ENCODE peak calls at places on chromosome 1, in six cellular contexts. I is BE2C, B is SJSA1, Z is sigmoid colon, D is neuronal stem cell, L is MM.1S. R is an unnamed sample.

GRCh38 chr1:110285316-110285715 is 53.9 kb upstream of the RBM15 start:
- DNase-seq in I (no peak), B (no peak), Z (no peak), D (no peak), L (no peak), R (no peak)

GRCh38 chr1:54409156-54410142 is 3.3 kb upstream of the SSBP3 start:
- DNase-seq in I (no peak), B (no peak), Z (no peak), D (no peak), L (peak; percentile 81), R (no peak)

GRCh38 chr1:211541715-211542477 is 37.1 kb downstream of the SLC30A1 start:
- DNase-seq in I (no peak), B (no peak), Z (no peak), D (no peak), L (no peak), R (no peak)

GRCh38 chr1:180560200-180560867 is 1.6 kb downstream of the OVAAL start:
- DNase-seq in I (no peak), B (no peak), Z (no peak), D (no peak), L (no peak), R (no peak)

GRCh38 chr1:97911266-97912215 is 9.3 kb downstream of the DPYD start:
- DNase-seq in I (no peak), B (no peak), Z (no peak), D (no peak), L (no peak), R (no peak)

GRCh38 chr1:203480525-203481084 is 5.0 kb downstream of the PRELP start:
- DNase-seq in I (peak; percentile 84), B (peak; percentile 68), Z (peak; percentile 94), D (no peak), L (peak; percentile 89), R (peak; percentile 56)

GRCh38 chr1:94582578-94582977 is 41.0 kb upstream of the F3 start:
- DNase-seq in I (no peak), B (no peak), Z (no peak), D (no peak), L (no peak), R (no peak)

GRCh38 chr1:47756411-47756810 is 240.8 kb downstream of the TRABD2B start:
- DNase-seq in I (no peak), B (no peak), Z (no peak), D (no peak), L (no peak), R (no peak)

GRCh38 chr1:207103892-207104373 is at the start of gene C4BPA:
- DNase-seq in I (no peak), B (no peak), Z (no peak), D (no peak), L (no peak), R (no peak)

DNA sequence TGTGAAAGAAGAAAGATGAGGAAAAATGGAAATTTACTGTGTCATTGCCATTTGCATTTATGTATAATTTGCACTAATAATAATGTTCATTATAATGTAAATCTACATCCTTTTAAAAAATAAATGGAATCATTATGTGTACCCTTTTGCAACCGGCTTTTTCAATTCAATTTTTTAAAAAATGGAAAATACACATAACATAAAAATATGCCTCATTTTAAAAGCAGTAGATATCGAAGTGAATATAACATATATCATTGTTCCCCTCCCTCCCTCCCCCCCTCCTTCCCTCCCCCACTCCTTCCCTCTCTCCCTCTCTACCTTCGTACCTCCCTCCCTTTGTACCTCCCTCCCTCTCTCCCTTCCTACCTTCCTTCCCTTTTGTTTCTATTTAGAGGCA is 33.0 kb downstream of the UBE4B start:
- DNase-seq in I (no peak), B (no peak), Z (no peak), D (no peak), L (no peak), R (no peak)
- H3K4me1 ChIP-seq in I (no peaks in the 10 kb centered on the region), B (peaks cover 53% of the 10 kb centered on the region), Z (no peaks in the 10 kb centered on the region), D (peaks cover 11% of the 10 kb centered on the region), L (no peaks in the 10 kb centered on the region), R (peaks cover 39% of the 10 kb centered on the region)

GRCh38 chr1:209104646-209105045 is 478.9 kb upstream of the CAMK1G start:
- DNase-seq in I (no peak), B (no peak), Z (no peak), D (no peak), L (peak; percentile 30), R (no peak)
- H3K4me1 ChIP-seq in I (peaks cover 27% of the 10 kb centered on the region), B (peaks cover 9% of the 10 kb centered on the region), Z (no peaks in the 10 kb centered on the region), D (no peaks in the 10 kb centered on the region), L (peaks cover 75% of the 10 kb centered on the region), R (no peaks in the 10 kb centered on the region)

DNA sequence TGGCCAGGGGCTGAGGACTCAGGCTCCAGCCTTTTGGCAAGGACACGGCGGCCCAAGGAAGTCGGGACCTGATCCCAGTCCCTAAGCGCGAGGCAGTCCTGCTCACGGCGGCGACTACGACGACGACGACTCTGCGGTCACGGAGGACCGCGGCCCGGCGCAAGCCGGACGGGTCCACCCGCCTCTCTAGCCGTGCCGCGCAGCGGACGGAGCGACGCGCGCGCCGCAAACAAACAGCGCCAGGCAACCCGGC is 381 bp downstream of the WNT9A start:
- DNase-seq in I (no peak), B (no peak), Z (peak; percentile 71), D (no peak), L (no peak), R (no peak)
- H3K4me1 ChIP-seq in I (no peaks in the 10 kb centered on the region), B (peaks cover 48% of the 10 kb centered on the region), Z (peaks cover 7% of the 10 kb centered on the region), D (peaks cover 16% of the 10 kb centered on the region), L (peaks cover 5% of the 10 kb centered on the region), R (no peaks in the 10 kb centered on the region)

GRCh38 chr1:13792429-13792828 is 92.4 kb downstream of the PRDM2 start:
- DNase-seq in I (no peak), B (no peak), Z (no peak), D (no peak), L (no peak), R (no peak)

GRCh38 chr1:13794231-13795187 is 94.5 kb downstream of the PRDM2 start:
- DNase-seq in I (no peak), B (no peak), Z (no peak), D (no peak), L (no peak), R (no peak)

GRCh38 chr1:13797397-13797796 is 97.4 kb downstream of the PRDM2 start:
- DNase-seq in I (no peak), B (no peak), Z (no peak), D (no peak), L (no peak), R (no peak)

GRCh38 chr1:13790290-13791035 is 90.5 kb downstream of the PRDM2 start:
- DNase-seq in I (no peak), B (no peak), Z (no peak), D (no peak), L (no peak), R (no peak)

DNA sequence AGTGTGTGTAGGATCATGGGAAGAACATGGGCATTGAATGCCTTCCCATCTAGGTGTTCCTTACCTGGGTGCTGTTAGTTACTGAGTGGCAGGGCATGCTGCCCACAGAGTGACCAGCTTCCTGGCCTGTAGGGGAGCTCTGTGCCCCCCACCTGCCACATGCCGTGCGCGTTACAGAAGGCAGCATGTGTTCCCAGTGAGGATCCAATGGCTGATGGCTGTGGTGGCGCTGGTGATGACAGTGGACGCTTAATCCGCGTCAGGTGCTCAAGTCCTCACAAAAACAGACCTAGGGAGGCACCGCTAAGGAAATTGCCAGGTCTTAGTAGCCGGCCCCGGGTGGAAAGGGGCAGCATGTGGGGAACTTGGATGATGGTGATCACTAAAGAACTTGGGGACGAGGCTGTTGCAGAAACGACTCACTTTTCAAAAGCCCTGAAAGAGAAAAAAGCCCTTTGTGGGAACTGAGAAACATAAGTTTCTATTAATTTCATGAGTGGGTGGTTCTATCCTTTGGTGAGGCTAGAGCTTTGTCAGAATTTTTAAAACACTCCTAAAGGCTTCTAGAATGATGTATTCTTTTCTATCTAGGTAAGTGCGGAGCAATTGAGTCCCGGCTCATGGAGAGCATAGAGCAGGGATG is 93.2 kb downstream of the PRDM2 start:
- DNase-seq in I (no peak), B (no peak), Z (no peak), D (no peak), L (no peak), R (no peak)
- H3K4me1 ChIP-seq in I (no peaks in the 10 kb centered on the region), B (peaks cover 3% of the 10 kb centered on the region), Z (no peaks in the 10 kb centered on the region), D (no peaks in the 10 kb centered on the region), L (no peaks in the 10 kb centered on the region), R (no peaks in the 10 kb centered on the region)

GRCh38 chr1:223712856-223713494 is 636 bp downstream of the CAPN2 start:
- DNase-seq in I (no peak), B (no peak), Z (peak; percentile 74), D (no peak), L (no peak), R (no peak)
- H3K4me1 ChIP-seq in I (no peaks in the 10 kb centered on the region), B (peaks cover 70% of the 10 kb centered on the region), Z (no peaks in the 10 kb centered on the region), D (peaks cover 8% of the 10 kb centered on the region), L (peaks cover 56% of the 10 kb centered on the region), R (peaks cover 36% of the 10 kb centered on the region)

DNA sequence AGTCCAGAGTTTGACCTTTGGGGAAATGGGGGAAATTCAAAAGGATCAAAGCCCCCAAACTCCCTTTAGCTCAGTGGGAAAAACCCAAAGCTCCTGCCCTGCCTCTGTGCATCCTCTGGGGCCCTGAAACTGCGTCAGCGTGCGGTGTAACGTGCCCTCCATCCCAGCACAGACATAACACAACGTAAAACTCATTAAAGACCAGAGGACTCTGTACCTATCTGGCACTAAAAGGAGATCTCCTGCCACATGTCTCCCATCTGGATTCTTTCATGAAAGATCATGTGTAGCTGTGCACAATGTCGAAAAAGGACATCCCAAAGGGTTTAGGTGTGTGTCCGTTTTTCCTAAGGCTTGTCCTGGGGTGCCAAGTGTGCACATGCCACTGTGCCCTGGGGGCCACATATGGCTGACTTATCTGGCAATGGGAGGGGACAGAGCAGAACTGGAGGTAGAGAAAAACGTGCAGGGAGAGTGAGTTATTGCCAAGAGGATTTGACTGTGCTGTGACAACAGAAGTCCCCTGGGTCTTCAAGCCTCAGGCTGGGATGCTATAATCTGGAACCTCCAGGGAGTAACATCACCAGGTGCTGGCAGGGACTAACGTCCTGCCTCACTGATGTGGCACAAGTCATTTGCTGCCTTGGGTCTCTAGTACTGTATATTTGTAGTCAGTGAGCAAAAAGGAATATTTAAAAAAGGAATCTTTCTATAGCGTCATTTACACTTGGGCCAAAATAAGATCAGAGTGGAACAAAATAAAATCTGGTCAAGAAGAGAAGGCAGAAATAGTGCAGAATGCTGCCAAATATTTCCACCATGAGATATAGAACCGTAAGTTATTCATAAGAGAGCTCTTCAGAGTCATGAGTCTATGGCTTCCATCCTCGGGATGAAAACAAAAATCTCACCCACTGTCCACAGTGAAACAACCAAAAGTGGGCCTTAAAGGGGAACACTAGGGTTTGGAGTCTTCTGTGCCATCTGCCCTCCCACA is 52.3 kb downstream of the ITPKB start:
- DNase-seq in I (peak; percentile 86), B (no peak), Z (peak; percentile 60), D (no peak), L (no peak), R (no peak)
- H3K4me1 ChIP-seq in I (peaks cover 24% of the 10 kb centered on the region), B (no peaks in the 10 kb centered on the region), Z (no peaks in the 10 kb centered on the region), D (peaks cover 6% of the 10 kb centered on the region), L (no peaks in the 10 kb centered on the region), R (peaks cover 14% of the 10 kb centered on the region)

R was measured in foreskin keratinocyte.